ENCODE peak calls at places on chromosome 9, in five cellular contexts. O, D, F, C and R are unnamed samples. For H3K4me1, the result is how much of the 10 kb centered on the place peaks cover.

GRCh38 chr9:94668424-94668916 is 29.2 kb upstream of the FBP1 start:
- DNase-seq in F (no peak), O (no peak), D (no peak), C (no peak), R (no peak)

GRCh38 chr9:2621678-2622360 is at the start of gene VLDLR:
- DNase-seq in C (peak), F (peak), O (peak), D (no peak), R (peak)

GRCh38 chr9:130030821-130031481 is 12.0 kb downstream of the FNBP1 start:
- DNase-seq in C (no peak), D (no peak), O (no peak), F (no peak), R (no peak)

GRCh38 chr9:135353935-135354334 is 125.6 kb upstream of the PPP1R26 start:
- DNase-seq in C (no peak), F (no peak), O (no peak), D (no peak), R (no peak)

GRCh38 chr9:12464910-12465512 is 228.2 kb upstream of the TYRP1 start:
- DNase-seq in F (peak), O (no peak), D (no peak), C (peak), R (no peak)

GRCh38 chr9:129725841-129726251 is 27.0 kb downstream of the PTGES start:
- DNase-seq in C (no peak), D (no peak), F (peak), O (no peak), R (no peak)

GRCh38 chr9:114314256-114314867 is 8.5 kb upstream of the ORM1 start:
- DNase-seq in F (no peak), C (no peak), D (no peak), O (no peak), R (no peak)

GRCh38 chr9:115262477-115262876 is 144.5 kb upstream of the TNC start:
- DNase-seq in O (peak), C (no peak), D (peak), F (peak), R (no peak)

GRCh38 chr9:96618209-96619108 is 1.2 kb downstream of the CDC14B start:
- DNase-seq in D (peak), O (peak), F (peak), C (no peak), R (peak)

GRCh38 chr9:77433675-77434445 is 214.3 kb downstream of the GNA14 start:
- DNase-seq in F (peak), O (peak), C (peak), D (no peak), R (peak)

GRCh38 chr9:127572961-127573727 is 38.9 kb upstream of the STXBP1 start:
- DNase-seq in D (no peak), F (peak), O (no peak), C (no peak), R (no peak)

GRCh38 chr9:95383198-95383673 is 65.7 kb upstream of the FANCC start:
- DNase-seq in O (no peak), F (peak), C (no peak), D (no peak), R (no peak)

GRCh38 chr9:94929373-94929764 is 202.9 kb downstream of the AOPEP start:
- DNase-seq in C (no peak), O (no peak), D (no peak), F (no peak), R (no peak)

GRCh38 chr9:34554211-34555001 is 31.6 kb upstream of the ENHO start:
- DNase-seq in D (no peak), C (no peak), O (no peak), F (no peak), R (no peak)

GRCh38 chr9:72539824-72540347 is 18.5 kb downstream of the TMC1 start:
- DNase-seq in F (no peak), D (no peak), O (peak), C (peak), R (no peak)

GRCh38 chr9:133777111-133777791 is 39.1 kb upstream of the SARDH start:
- DNase-seq in F (no peak), O (no peak), C (no peak), D (no peak), R (no peak)

GRCh38 chr9:132128191-132128590 is 33.7 kb upstream of the NTNG2 start:
- DNase-seq in F (no peak), D (no peak), O (no peak), C (no peak), R (no peak)

GRCh38 chr9:751137-752051 is 90.1 kb upstream of the DMRT1 start:
- DNase-seq in C (no peak), F (peak), O (no peak), D (no peak), R (peak)

GRCh38 chr9:82035332-82035731 is 46.8 kb downstream of the SPATA31D1 start:
- DNase-seq in O (no peak), F (peak), D (no peak), C (no peak), R (no peak)

GRCh38 chr9:113926211-113926610 is 50.1 kb downstream of the ZNF618 start:
- DNase-seq in O (no peak), D (no peak), C (no peak), F (no peak), R (no peak)

GRCh38 chr9:112711050-112711689 is 6.7 kb downstream of the INIP start:
- DNase-seq in F (peak), C (peak), D (no peak), O (no peak), R (no peak)

GRCh38 chr9:138043061-138043410 is 165.5 kb downstream of the CACNA1B start:
- DNase-seq in F (no peak), O (no peak), C (no peak), D (no peak), R (no peak)

GRCh38 chr9:117720987-117721386 is 16.8 kb downstream of the TLR4 start:
- DNase-seq in O (no peak), C (no peak), F (no peak), D (no peak), R (no peak)

GRCh38 chr9:97696025-97696822 is 916 bp downstream of the XPA start:
- DNase-seq in C (no peak), O (no peak), F (peak), D (no peak), R (no peak)

GRCh38 chr9:91841591-91841990 is 108.4 kb downstream of the ROR2 start:
- DNase-seq in O (no peak), C (no peak), F (no peak), D (no peak), R (no peak)

GRCh38 chr9:124411514-124412227 is 3.6 kb downstream of the PSMB7 start:
- DNase-seq in F (peak), D (no peak), C (no peak), O (no peak), R (no peak)

GRCh38 chr9:106707722-106708121 is 155.2 kb upstream of the ZNF462 start:
- DNase-seq in C (no peak), O (peak), F (no peak), D (no peak), R (peak)

GRCh38 chr9:120536949-120537640 is 42.9 kb downstream of the CDK5RAP2 start:
- DNase-seq in F (no peak), C (peak), O (no peak), D (no peak), R (no peak)

GRCh38 chr9:120541921-120542320 is 38.0 kb downstream of the CDK5RAP2 start:
- DNase-seq in F (no peak), C (no peak), O (no peak), D (no peak), R (no peak)

GRCh38 chr9:120538339-120538738 is 41.6 kb downstream of the CDK5RAP2 start:
- DNase-seq in C (no peak), D (no peak), O (no peak), F (peak), R (no peak)

GRCh38 chr9:120542701-120543490 is 37.1 kb downstream of the CDK5RAP2 start:
- DNase-seq in C (no peak), D (no peak), F (peak), O (no peak), R (no peak)

GRCh38 chr9:120539951-120540350 is 40.0 kb downstream of the CDK5RAP2 start:
- DNase-seq in F (no peak), D (no peak), C (no peak), O (no peak), R (no peak)
- H3K4me1 ChIP-seq in F (under half), D (under half), C (under half), O (under half), R (under half)

GRCh38 chr9:136886610-136887597 is 588 bp downstream of the TRAF2 start:
- DNase-seq in F (peak), C (peak), O (no peak), D (no peak), R (no peak)
- TF ChIP-seq POLR2A in F (no peak), C (peak), O (peak), D (no peak), R (no peak)

GRCh38 chr9:19119801-19120440 is 7.4 kb downstream of the PLIN2 start:
- DNase-seq in C (no peak), O (no peak), F (no peak), D (no peak), R (no peak)

GRCh38 chr9:19119241-19119640 is 8.1 kb downstream of the PLIN2 start:
- DNase-seq in D (no peak), C (no peak), O (no peak), F (no peak), R (no peak)

GRCh38 chr9:19120846-19121245 is 6.4 kb downstream of the PLIN2 start:
- DNase-seq in F (no peak), O (no peak), D (no peak), C (no peak), R (no peak)

GRCh38 chr9:19124430-19124793 is 2.9 kb downstream of the PLIN2 start:
- DNase-seq in D (no peak), C (no peak), O (no peak), F (no peak), R (no peak)

DNA sequence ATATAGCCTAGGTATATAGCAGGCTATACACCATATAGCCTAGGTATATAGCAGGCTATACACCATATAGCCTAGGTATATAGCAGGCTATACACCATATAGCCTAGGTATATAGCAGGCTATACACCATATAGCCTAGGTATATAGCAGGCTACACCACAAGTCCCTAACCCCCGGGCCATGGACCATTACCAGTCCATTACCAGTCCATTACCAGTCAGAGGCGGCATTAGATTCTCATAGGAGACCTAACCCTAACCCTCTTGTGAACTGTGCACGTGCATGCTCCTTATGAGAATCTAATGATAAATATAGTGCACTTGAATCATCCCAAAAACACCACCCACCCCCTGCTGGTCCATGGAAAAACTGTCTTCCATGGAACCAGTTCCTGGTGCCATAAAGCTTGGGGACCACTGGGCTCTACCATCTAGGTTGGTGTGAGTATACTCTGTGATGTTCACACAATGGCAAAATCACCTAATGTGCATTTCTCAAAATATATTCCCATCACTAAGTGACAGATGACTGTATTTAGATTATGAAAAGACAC is 4.7 kb downstream of the PLIN2 start:
- DNase-seq in C (no peak), F (no peak), O (no peak), D (no peak), R (no peak)
- H3K4me1 ChIP-seq in C (under half), F (under half), O (under half), D (half or more), R (half or more)

DNA sequence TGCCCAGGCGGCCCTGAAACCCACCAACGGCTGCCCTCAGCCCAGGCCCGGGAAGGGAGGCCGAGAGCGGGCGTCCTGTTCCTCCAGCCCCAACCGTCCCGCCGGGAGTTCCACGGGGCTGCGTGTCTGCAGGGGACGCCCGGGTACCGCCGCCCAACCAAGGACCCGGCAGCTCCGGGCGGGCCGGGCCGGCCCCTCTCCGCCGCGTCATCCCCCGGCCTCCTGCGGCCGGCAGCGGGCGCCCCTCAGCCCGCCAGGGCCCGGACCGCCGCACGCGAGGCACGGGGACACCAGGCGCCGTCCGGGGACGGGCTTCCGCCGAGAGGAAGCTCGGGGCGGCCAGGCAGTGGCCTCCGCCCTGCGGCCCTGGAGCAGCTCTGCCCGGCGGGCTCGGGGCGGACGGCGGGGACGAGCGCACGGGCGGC is 432 bp downstream of the FBXW5 start:
- DNase-seq in F (peak), C (peak), D (no peak), O (no peak), R (no peak)
- TF ChIP-seq POLR2A in F (peak), C (no peak), D (no peak), O (no peak), R (no peak)

GRCh38 chr9:123344273-123345096 is 11.5 kb upstream of the CRB2 start:
- DNase-seq in D (no peak), F (no peak), C (no peak), O (no peak), R (no peak)

GRCh38 chr9:123338710-123339665 is 17.0 kb upstream of the CRB2 start:
- DNase-seq in O (no peak), D (no peak), F (no peak), C (peak), R (no peak)

GRCh38 chr9:123339666-123340414 is 16.2 kb upstream of the CRB2 start:
- DNase-seq in C (no peak), F (no peak), D (no peak), O (no peak), R (no peak)

GRCh38 chr9:123343428-123344272 is 12.3 kb upstream of the CRB2 start:
- DNase-seq in D (no peak), O (no peak), C (peak), F (no peak), R (no peak)

GRCh38 chr9:123342247-123342646 is 13.8 kb upstream of the CRB2 start:
- DNase-seq in O (no peak), F (no peak), D (no peak), C (no peak), R (no peak)
- H3K4me1 ChIP-seq in O (under half), F (under half), D (under half), C (half or more), R (under half)

GRCh38 chr9:89662718-89663246 is 58.0 kb downstream of the GADD45G start:
- DNase-seq in C (no peak), D (no peak), O (no peak), F (no peak), R (no peak)

GRCh38 chr9:89663264-89663970 is 58.6 kb downstream of the GADD45G start:
- DNase-seq in D (no peak), C (no peak), F (no peak), O (no peak), R (no peak)

GRCh38 chr9:89660286-89660685 is 55.5 kb downstream of the GADD45G start:
- DNase-seq in C (no peak), D (no peak), O (no peak), F (no peak), R (no peak)

GRCh38 chr9:89661391-89661949 is 56.7 kb downstream of the GADD45G start:
- DNase-seq in D (no peak), F (no peak), C (no peak), O (no peak), R (no peak)

GRCh38 chr9:89661956-89662717 is 57.3 kb downstream of the GADD45G start:
- DNase-seq in O (peak), F (peak), C (peak), D (peak), R (peak)
- TF ChIP-seq POLR2A in O (peak), F (no peak), C (no peak), D (no peak), R (no peak)

GRCh38 chr9:5559659-5560058 is 49.3 kb downstream of the PDCD1LG2 start:
- DNase-seq in F (no peak), C (no peak), D (no peak), O (no peak), R (no peak)

GRCh38 chr9:5554254-5554653 is 43.9 kb downstream of the PDCD1LG2 start:
- DNase-seq in F (peak), O (no peak), D (no peak), C (no peak), R (no peak)

GRCh38 chr9:5557606-5558587 is 47.6 kb downstream of the PDCD1LG2 start:
- DNase-seq in D (no peak), C (no peak), O (no peak), F (no peak), R (no peak)

GRCh38 chr9:5553211-5553610 is 42.9 kb downstream of the PDCD1LG2 start:
- DNase-seq in F (peak), C (no peak), O (no peak), D (no peak), R (no peak)

GRCh38 chr9:5556101-5556500 is 45.8 kb downstream of the PDCD1LG2 start:
- DNase-seq in C (no peak), F (no peak), D (no peak), O (no peak), R (no peak)
- H3K4me1 ChIP-seq in C (under half), F (under half), D (under half), O (under half), R (under half)

GRCh38 chr9:87500491-87500890 is 2.8 kb downstream of the DAPK1 start:
- DNase-seq in C (no peak), O (no peak), F (no peak), D (no peak), R (no peak)
- TF ChIP-seq POLR2A in C (no peak), O (no peak), F (no peak), D (no peak), R (no peak)

GRCh38 chr9:110146371-110146770 is 61.6 kb downstream of the C9orf152 start:
- DNase-seq in D (no peak), O (no peak), C (no peak), F (peak), R (no peak)
- H3K4me1 ChIP-seq in D (under half), O (under half), C (under half), F (under half), R (under half)

GRCh38 chr9:128653941-128654340 is 2.7 kb downstream of the DYNC2I2 start:
- DNase-seq in C (no peak), D (no peak), F (no peak), O (no peak), R (no peak)

GRCh38 chr9:128657344-128657704 is 677 bp upstream of the DYNC2I2 start:
- DNase-seq in C (no peak), D (no peak), O (no peak), F (no peak), R (no peak)

GRCh38 chr9:128654481-128654880 is 2.2 kb downstream of the DYNC2I2 start:
- DNase-seq in O (no peak), F (no peak), C (no peak), D (no peak), R (no peak)

GRCh38 chr9:128657796-128658195 is 1.1 kb upstream of the DYNC2I2 start:
- DNase-seq in O (no peak), F (no peak), D (no peak), C (no peak), R (no peak)

DNA sequence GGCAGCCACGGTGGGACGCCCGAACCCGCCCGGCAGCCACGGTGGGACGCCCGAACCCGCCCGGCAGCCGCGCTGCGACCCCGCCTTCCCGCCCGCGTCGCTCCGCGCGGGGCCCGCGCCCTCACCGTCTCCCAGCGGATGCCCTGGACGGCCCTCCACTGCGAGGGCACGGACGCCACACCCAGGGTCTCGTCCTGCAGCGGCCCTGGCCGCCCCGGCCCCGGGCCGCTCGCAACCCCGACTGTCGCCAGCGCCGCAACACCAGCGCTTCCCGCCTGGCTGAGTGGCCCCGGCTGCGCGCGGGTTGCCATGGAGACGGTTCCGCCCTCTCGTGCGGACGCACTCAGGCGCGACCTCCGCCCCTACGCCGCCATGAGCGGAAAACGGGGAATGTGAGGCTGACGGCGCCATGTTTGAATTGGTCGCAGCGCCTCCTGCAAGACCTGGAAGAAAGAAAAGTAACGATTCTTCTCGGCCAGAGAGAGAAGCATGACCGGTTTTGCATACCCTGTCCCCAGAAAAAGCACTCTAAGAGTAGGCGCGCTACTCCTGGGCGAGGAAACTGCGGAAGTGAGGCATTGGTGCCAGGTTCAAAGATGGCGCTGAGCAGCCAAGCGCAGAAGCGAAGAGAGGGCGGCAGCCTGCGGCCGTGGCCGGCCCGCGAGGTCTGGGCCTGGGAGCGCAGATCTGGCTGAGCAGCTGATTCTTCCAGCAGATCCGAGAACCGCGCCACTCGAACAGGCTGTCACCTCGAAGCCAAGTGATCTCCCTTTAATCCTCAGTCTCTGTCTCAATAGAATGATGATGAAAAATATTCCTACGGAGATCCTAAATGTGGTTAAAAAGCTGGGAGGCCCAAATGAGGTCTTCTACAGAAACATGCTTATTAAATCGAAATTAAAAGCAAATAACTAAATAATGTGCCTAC is at the start of gene DYNC2I2:
- DNase-seq in F (peak), O (peak), D (peak), C (peak), R (peak)
- TF ChIP-seq POLR2A in F (peak), O (peak), D (peak), C (peak), R (peak)